ENCODE peak calls at places on chromosomes 13 and 19, in nine cellular contexts. One of them, this sample, is unnamed.

GRCh38 chr19:45294291-45295029 is 28.2 kb downstream of the CKM start:
- DNase-seq in NCI-H1092 treated with DMSO at 0.1 percent for 48 hours: no peak
- DNase-seq in RWPE1: no peak
- DNase-seq in activated CD4-positive, alpha-beta memory T cell treated with anti-CD3 and anti-CD28 coated beads, Interleukin-2, amount 10 ng/mL, durations not matched to agents 7 days and 5 days: no peak
- DNase-seq in brain microvascular endothelial cell: no peak
- DNase-seq in CD8-positive, alpha-beta T cell: no peak
- DNase-seq in C1 segment of cervical spinal cord: peak; percentile 23
- DNase-seq in H9: no peak
- DNase-seq in breast epithelium: peak; percentile 67
- DNase-seq in this sample: no peak

GRCh38 chr19:36210497-36210896 is 4.0 kb downstream of the ZNF565 start:
- DNase-seq in NCI-H1092 treated with DMSO at 0.1 percent for 48 hours: no peak
- DNase-seq in RWPE1: no peak
- DNase-seq in activated CD4-positive, alpha-beta memory T cell treated with anti-CD3 and anti-CD28 coated beads, Interleukin-2, amount 10 ng/mL, durations not matched to agents 7 days and 5 days: no peak
- DNase-seq in brain microvascular endothelial cell: peak; percentile 20
- DNase-seq in CD8-positive, alpha-beta T cell: no peak
- DNase-seq in C1 segment of cervical spinal cord: no peak
- DNase-seq in H9: no peak
- DNase-seq in breast epithelium: no peak
- DNase-seq in this sample: no peak

GRCh38 chr13:88031980-88032562 is 360.9 kb downstream of the SLITRK5 start:
- DNase-seq in NCI-H1092 treated with DMSO at 0.1 percent for 48 hours: no peak
- DNase-seq in RWPE1: peak; percentile 25
- DNase-seq in activated CD4-positive, alpha-beta memory T cell treated with anti-CD3 and anti-CD28 coated beads, Interleukin-2, amount 10 ng/mL, durations not matched to agents 7 days and 5 days: no peak
- DNase-seq in brain microvascular endothelial cell: no peak
- DNase-seq in CD8-positive, alpha-beta T cell: no peak
- DNase-seq in C1 segment of cervical spinal cord: no peak
- DNase-seq in H9: no peak
- DNase-seq in breast epithelium: no peak
- DNase-seq in this sample: peak; percentile 21

GRCh38 chr19:46704379-46705076 is 12.4 kb downstream of the PRKD2 start:
- DNase-seq in NCI-H1092 treated with DMSO at 0.1 percent for 48 hours: peak; percentile 34
- DNase-seq in RWPE1: peak; percentile 33
- DNase-seq in activated CD4-positive, alpha-beta memory T cell treated with anti-CD3 and anti-CD28 coated beads, Interleukin-2, amount 10 ng/mL, durations not matched to agents 7 days and 5 days: peak; percentile 87
- DNase-seq in brain microvascular endothelial cell: peak; percentile 37
- DNase-seq in CD8-positive, alpha-beta T cell: peak; percentile 80
- DNase-seq in C1 segment of cervical spinal cord: peak; percentile 25
- DNase-seq in H9: peak; percentile 88
- DNase-seq in breast epithelium: peak; percentile 41
- DNase-seq in this sample: peak; percentile 20

GRCh38 chr19:17510220-17510993 is 1.0 kb upstream of the PGLS start:
- DNase-seq in NCI-H1092 treated with DMSO at 0.1 percent for 48 hours: no peak
- DNase-seq in RWPE1: no peak
- DNase-seq in activated CD4-positive, alpha-beta memory T cell treated with anti-CD3 and anti-CD28 coated beads, Interleukin-2, amount 10 ng/mL, durations not matched to agents 7 days and 5 days: no peak
- DNase-seq in brain microvascular endothelial cell: no peak
- DNase-seq in CD8-positive, alpha-beta T cell: no peak
- DNase-seq in C1 segment of cervical spinal cord: no peak
- DNase-seq in H9: no peak
- DNase-seq in breast epithelium: no peak
- DNase-seq in this sample: no peak

GRCh38 chr19:50823389-50824042 is at the start of gene KLK1:
- DNase-seq in NCI-H1092 treated with DMSO at 0.1 percent for 48 hours: no peak
- DNase-seq in RWPE1: no peak
- DNase-seq in activated CD4-positive, alpha-beta memory T cell treated with anti-CD3 and anti-CD28 coated beads, Interleukin-2, amount 10 ng/mL, durations not matched to agents 7 days and 5 days: no peak
- DNase-seq in brain microvascular endothelial cell: no peak
- DNase-seq in CD8-positive, alpha-beta T cell: no peak
- DNase-seq in C1 segment of cervical spinal cord: no peak
- DNase-seq in H9: no peak
- DNase-seq in breast epithelium: no peak
- DNase-seq in this sample: no peak

GRCh38 chr19:53511933-53512374 is 26.0 kb upstream of the ZNF331 start:
- DNase-seq in NCI-H1092 treated with DMSO at 0.1 percent for 48 hours: peak; percentile 20
- DNase-seq in RWPE1: peak; percentile 13
- DNase-seq in activated CD4-positive, alpha-beta memory T cell treated with anti-CD3 and anti-CD28 coated beads, Interleukin-2, amount 10 ng/mL, durations not matched to agents 7 days and 5 days: peak; percentile 33
- DNase-seq in brain microvascular endothelial cell: peak; percentile 47
- DNase-seq in CD8-positive, alpha-beta T cell: peak; percentile 60
- DNase-seq in C1 segment of cervical spinal cord: no peak
- DNase-seq in H9: peak; percentile 90
- DNase-seq in breast epithelium: peak; percentile 28
- DNase-seq in this sample: no peak

GRCh38 chr19:16136185-16137067 is 7.1 kb upstream of the HSH2D start:
- DNase-seq in NCI-H1092 treated with DMSO at 0.1 percent for 48 hours: peak; percentile 32
- DNase-seq in RWPE1: no peak
- DNase-seq in activated CD4-positive, alpha-beta memory T cell treated with anti-CD3 and anti-CD28 coated beads, Interleukin-2, amount 10 ng/mL, durations not matched to agents 7 days and 5 days: no peak
- DNase-seq in brain microvascular endothelial cell: no peak
- DNase-seq in CD8-positive, alpha-beta T cell: no peak
- DNase-seq in C1 segment of cervical spinal cord: no peak
- DNase-seq in H9: no peak
- DNase-seq in breast epithelium: no peak
- DNase-seq in this sample: no peak

GRCh38 chr19:33906578-33907335 is 110.1 kb downstream of the KCTD15 start:
- DNase-seq in NCI-H1092 treated with DMSO at 0.1 percent for 48 hours: no peak
- DNase-seq in RWPE1: peak; percentile 29
- DNase-seq in activated CD4-positive, alpha-beta memory T cell treated with anti-CD3 and anti-CD28 coated beads, Interleukin-2, amount 10 ng/mL, durations not matched to agents 7 days and 5 days: no peak
- DNase-seq in brain microvascular endothelial cell: peak; percentile 25
- DNase-seq in CD8-positive, alpha-beta T cell: no peak
- DNase-seq in C1 segment of cervical spinal cord: no peak
- DNase-seq in H9: peak; percentile 58
- DNase-seq in breast epithelium: peak; percentile 28
- DNase-seq in this sample: no peak

GRCh38 chr19:55376381-55376933 is at the start of gene TMEM190:
- DNase-seq in NCI-H1092 treated with DMSO at 0.1 percent for 48 hours: no peak
- DNase-seq in RWPE1: no peak
- DNase-seq in activated CD4-positive, alpha-beta memory T cell treated with anti-CD3 and anti-CD28 coated beads, Interleukin-2, amount 10 ng/mL, durations not matched to agents 7 days and 5 days: no peak
- DNase-seq in brain microvascular endothelial cell: no peak
- DNase-seq in CD8-positive, alpha-beta T cell: no peak
- DNase-seq in C1 segment of cervical spinal cord: no peak
- DNase-seq in H9: peak; percentile 71
- DNase-seq in breast epithelium: no peak
- DNase-seq in this sample: no peak

GRCh38 chr13:113666324-113666660 is 727 bp upstream of the GRK1 start:
- DNase-seq in NCI-H1092 treated with DMSO at 0.1 percent for 48 hours: no peak
- DNase-seq in RWPE1: no peak
- DNase-seq in activated CD4-positive, alpha-beta memory T cell treated with anti-CD3 and anti-CD28 coated beads, Interleukin-2, amount 10 ng/mL, durations not matched to agents 7 days and 5 days: no peak
- DNase-seq in brain microvascular endothelial cell: no peak
- DNase-seq in CD8-positive, alpha-beta T cell: no peak
- DNase-seq in C1 segment of cervical spinal cord: no peak
- DNase-seq in H9: no peak
- DNase-seq in breast epithelium: no peak
- DNase-seq in this sample: no peak

GRCh38 chr13:99484405-99484981 is 16.8 kb upstream of the TM9SF2 start:
- DNase-seq in NCI-H1092 treated with DMSO at 0.1 percent for 48 hours: no peak
- DNase-seq in RWPE1: no peak
- DNase-seq in activated CD4-positive, alpha-beta memory T cell treated with anti-CD3 and anti-CD28 coated beads, Interleukin-2, amount 10 ng/mL, durations not matched to agents 7 days and 5 days: peak; percentile 39
- DNase-seq in brain microvascular endothelial cell: peak; percentile 32
- DNase-seq in CD8-positive, alpha-beta T cell: no peak
- DNase-seq in C1 segment of cervical spinal cord: no peak
- DNase-seq in H9: no peak
- DNase-seq in breast epithelium: no peak
- DNase-seq in this sample: no peak

GRCh38 chr19:15438124-15438496 is 11.6 kb downstream of the WIZ start:
- DNase-seq in NCI-H1092 treated with DMSO at 0.1 percent for 48 hours: no peak
- DNase-seq in RWPE1: no peak
- DNase-seq in activated CD4-positive, alpha-beta memory T cell treated with anti-CD3 and anti-CD28 coated beads, Interleukin-2, amount 10 ng/mL, durations not matched to agents 7 days and 5 days: no peak
- DNase-seq in brain microvascular endothelial cell: no peak
- DNase-seq in CD8-positive, alpha-beta T cell: no peak
- DNase-seq in C1 segment of cervical spinal cord: no peak
- DNase-seq in H9: no peak
- DNase-seq in breast epithelium: no peak
- DNase-seq in this sample: no peak

GRCh38 chr13:106599875-106600797 is 32.2 kb upstream of the ARGLU1 start:
- DNase-seq in NCI-H1092 treated with DMSO at 0.1 percent for 48 hours: no peak
- DNase-seq in RWPE1: no peak
- DNase-seq in activated CD4-positive, alpha-beta memory T cell treated with anti-CD3 and anti-CD28 coated beads, Interleukin-2, amount 10 ng/mL, durations not matched to agents 7 days and 5 days: no peak
- DNase-seq in brain microvascular endothelial cell: peak; percentile 84
- DNase-seq in CD8-positive, alpha-beta T cell: no peak
- DNase-seq in C1 segment of cervical spinal cord: no peak
- DNase-seq in H9: no peak
- DNase-seq in breast epithelium: no peak
- DNase-seq in this sample: no peak

GRCh38 chr13:79673310-79673992 is 192.5 kb downstream of the NDFIP2 start:
- DNase-seq in NCI-H1092 treated with DMSO at 0.1 percent for 48 hours: no peak
- DNase-seq in RWPE1: no peak
- DNase-seq in activated CD4-positive, alpha-beta memory T cell treated with anti-CD3 and anti-CD28 coated beads, Interleukin-2, amount 10 ng/mL, durations not matched to agents 7 days and 5 days: no peak
- DNase-seq in brain microvascular endothelial cell: no peak
- DNase-seq in CD8-positive, alpha-beta T cell: no peak
- DNase-seq in C1 segment of cervical spinal cord: no peak
- DNase-seq in H9: no peak
- DNase-seq in breast epithelium: no peak
- DNase-seq in this sample: no peak

GRCh38 chr19:34319785-34320184 is 45.2 kb upstream of the GPI start:
- DNase-seq in NCI-H1092 treated with DMSO at 0.1 percent for 48 hours: no peak
- DNase-seq in RWPE1: no peak
- DNase-seq in activated CD4-positive, alpha-beta memory T cell treated with anti-CD3 and anti-CD28 coated beads, Interleukin-2, amount 10 ng/mL, durations not matched to agents 7 days and 5 days: no peak
- DNase-seq in brain microvascular endothelial cell: no peak
- DNase-seq in CD8-positive, alpha-beta T cell: no peak
- DNase-seq in C1 segment of cervical spinal cord: no peak
- DNase-seq in H9: no peak
- DNase-seq in breast epithelium: no peak
- DNase-seq in this sample: no peak

GRCh38 chr19:17441241-17442135 is 7.0 kb downstream of the TMEM221 start:
- DNase-seq in NCI-H1092 treated with DMSO at 0.1 percent for 48 hours: peak; percentile 5
- DNase-seq in RWPE1: peak; percentile 65
- DNase-seq in activated CD4-positive, alpha-beta memory T cell treated with anti-CD3 and anti-CD28 coated beads, Interleukin-2, amount 10 ng/mL, durations not matched to agents 7 days and 5 days: no peak
- DNase-seq in brain microvascular endothelial cell: no peak
- DNase-seq in CD8-positive, alpha-beta T cell: no peak
- DNase-seq in C1 segment of cervical spinal cord: no peak
- DNase-seq in H9: peak; percentile 56
- DNase-seq in breast epithelium: no peak
- DNase-seq in this sample: peak; percentile 13

GRCh38 chr13:84192125-84192524 is 309.9 kb upstream of the SLITRK1 start:
- DNase-seq in NCI-H1092 treated with DMSO at 0.1 percent for 48 hours: no peak
- DNase-seq in RWPE1: peak; percentile 54
- DNase-seq in activated CD4-positive, alpha-beta memory T cell treated with anti-CD3 and anti-CD28 coated beads, Interleukin-2, amount 10 ng/mL, durations not matched to agents 7 days and 5 days: no peak
- DNase-seq in brain microvascular endothelial cell: peak; percentile 79
- DNase-seq in CD8-positive, alpha-beta T cell: no peak
- DNase-seq in C1 segment of cervical spinal cord: no peak
- DNase-seq in H9: no peak
- DNase-seq in breast epithelium: no peak
- DNase-seq in this sample: peak; percentile 85

GRCh38 chr19:8611890-8612806 is 1.6 kb upstream of the ADAMTS10 start:
- DNase-seq in NCI-H1092 treated with DMSO at 0.1 percent for 48 hours: no peak
- DNase-seq in RWPE1: no peak
- DNase-seq in activated CD4-positive, alpha-beta memory T cell treated with anti-CD3 and anti-CD28 coated beads, Interleukin-2, amount 10 ng/mL, durations not matched to agents 7 days and 5 days: no peak
- DNase-seq in brain microvascular endothelial cell: peak; percentile 96
- DNase-seq in CD8-positive, alpha-beta T cell: peak; percentile 40
- DNase-seq in C1 segment of cervical spinal cord: peak; percentile 14
- DNase-seq in H9: peak; percentile 54
- DNase-seq in breast epithelium: no peak
- DNase-seq in this sample: peak; percentile 10

GRCh38 chr13:111385182-111385857 is 64.9 kb downstream of the TEX29 start:
- DNase-seq in NCI-H1092 treated with DMSO at 0.1 percent for 48 hours: no peak
- DNase-seq in RWPE1: no peak
- DNase-seq in activated CD4-positive, alpha-beta memory T cell treated with anti-CD3 and anti-CD28 coated beads, Interleukin-2, amount 10 ng/mL, durations not matched to agents 7 days and 5 days: no peak
- DNase-seq in brain microvascular endothelial cell: no peak
- DNase-seq in CD8-positive, alpha-beta T cell: no peak
- DNase-seq in C1 segment of cervical spinal cord: no peak
- DNase-seq in H9: peak; percentile 8
- DNase-seq in breast epithelium: no peak
- DNase-seq in this sample: no peak

GRCh38 chr19:35642798-35643254 is 1.3 kb downstream of the ETV2 start:
- DNase-seq in NCI-H1092 treated with DMSO at 0.1 percent for 48 hours: no peak
- DNase-seq in RWPE1: no peak
- DNase-seq in activated CD4-positive, alpha-beta memory T cell treated with anti-CD3 and anti-CD28 coated beads, Interleukin-2, amount 10 ng/mL, durations not matched to agents 7 days and 5 days: no peak
- DNase-seq in brain microvascular endothelial cell: no peak
- DNase-seq in CD8-positive, alpha-beta T cell: no peak
- DNase-seq in C1 segment of cervical spinal cord: no peak
- DNase-seq in H9: no peak
- DNase-seq in breast epithelium: no peak
- DNase-seq in this sample: no peak

GRCh38 chr13:54387607-54388006 is 1359.0 kb downstream of the OLFM4 start:
- DNase-seq in NCI-H1092 treated with DMSO at 0.1 percent for 48 hours: no peak
- DNase-seq in RWPE1: no peak
- DNase-seq in activated CD4-positive, alpha-beta memory T cell treated with anti-CD3 and anti-CD28 coated beads, Interleukin-2, amount 10 ng/mL, durations not matched to agents 7 days and 5 days: no peak
- DNase-seq in brain microvascular endothelial cell: no peak
- DNase-seq in CD8-positive, alpha-beta T cell: no peak
- DNase-seq in C1 segment of cervical spinal cord: no peak
- DNase-seq in H9: no peak
- DNase-seq in breast epithelium: no peak
- DNase-seq in this sample: no peak

GRCh38 chr13:76684336-76684735 is 201.9 kb downstream of the KCTD12 start:
- DNase-seq in NCI-H1092 treated with DMSO at 0.1 percent for 48 hours: no peak
- DNase-seq in RWPE1: no peak
- DNase-seq in activated CD4-positive, alpha-beta memory T cell treated with anti-CD3 and anti-CD28 coated beads, Interleukin-2, amount 10 ng/mL, durations not matched to agents 7 days and 5 days: no peak
- DNase-seq in brain microvascular endothelial cell: no peak
- DNase-seq in CD8-positive, alpha-beta T cell: no peak
- DNase-seq in C1 segment of cervical spinal cord: no peak
- DNase-seq in H9: no peak
- DNase-seq in breast epithelium: no peak
- DNase-seq in this sample: no peak

GRCh38 chr13:113091891-113092775 is 13.5 kb upstream of the F7 start:
- DNase-seq in NCI-H1092 treated with DMSO at 0.1 percent for 48 hours: no peak
- DNase-seq in RWPE1: no peak
- DNase-seq in activated CD4-positive, alpha-beta memory T cell treated with anti-CD3 and anti-CD28 coated beads, Interleukin-2, amount 10 ng/mL, durations not matched to agents 7 days and 5 days: no peak
- DNase-seq in brain microvascular endothelial cell: no peak
- DNase-seq in CD8-positive, alpha-beta T cell: no peak
- DNase-seq in C1 segment of cervical spinal cord: no peak
- DNase-seq in H9: no peak
- DNase-seq in breast epithelium: no peak
- DNase-seq in this sample: no peak